ENCODE peak calls at places on chromosomes 13 and 19, in eight cellular contexts. U is upper lobe of left lung, M is transverse colon, V is stomach, F is ovary, B is adrenal gland, C is uterus, R is A549. X is an unnamed sample. For H3K4me1, the result is how much of the 10 kb centered on the place peaks cover.

GRCh38 chr19:6226012-6226411 is 53.8 kb downstream of the MLLT1 start:
- DNase-seq in U (no peak), M (no peak), V (no peak), F (no peak), B (no peak), C (no peak), R (no peak), X (no peak)

GRCh38 chr19:9075064-9075964 is 11.5 kb upstream of the OR1M1 start:
- DNase-seq in U (peak), M (peak), V (peak), F (peak), B (peak), C (peak), R (peak), X (peak)

GRCh38 chr13:35711909-35712308 is 235.4 kb upstream of the MAB21L1 start:
- DNase-seq in U (no peak), M (no peak), V (no peak), F (no peak), B (no peak), C (no peak), R (no peak), X (no peak)

GRCh38 chr13:97648171-97648880 is 214.4 kb downstream of the RAP2A start:
- DNase-seq in U (no peak), M (no peak), V (no peak), F (no peak), B (no peak), C (no peak), R (no peak), X (no peak)

GRCh38 chr13:33139186-33139585 is 123.0 kb downstream of the KL start:
- DNase-seq in U (no peak), M (peak), V (no peak), F (no peak), B (peak), C (no peak), R (no peak), X (peak)

GRCh38 chr13:35356572-35356971 is 119.9 kb downstream of the MAB21L1 start:
- DNase-seq in U (no peak), M (no peak), V (no peak), F (no peak), B (peak), C (no peak), R (no peak), X (no peak)

GRCh38 chr19:17255150-17255621 is 9.4 kb downstream of the USHBP1 start:
- DNase-seq in U (peak), M (no peak), V (no peak), F (no peak), B (no peak), C (no peak), R (no peak), X (no peak)

GRCh38 chr13:94079876-94080275 is 399.6 kb downstream of the DCT start:
- DNase-seq in U (no peak), M (no peak), V (no peak), F (no peak), B (no peak), C (no peak), R (no peak), X (no peak)

GRCh38 chr19:35388277-35389054 is 17.6 kb downstream of the GPR42 start:
- DNase-seq in U (no peak), M (no peak), V (no peak), F (no peak), B (no peak), C (no peak), R (no peak), X (no peak)

GRCh38 chr19:5127710-5128109 is 158.8 kb downstream of the KDM4B start:
- DNase-seq in U (peak), M (no peak), V (no peak), F (no peak), B (no peak), C (no peak), R (no peak), X (no peak)

GRCh38 chr19:5126498-5127223 is 157.7 kb downstream of the KDM4B start:
- DNase-seq in U (peak), M (no peak), V (no peak), F (no peak), B (peak), C (no peak), R (no peak), X (no peak)

GRCh38 chr19:5129691-5130090 is 160.8 kb downstream of the KDM4B start:
- DNase-seq in U (peak), M (no peak), V (no peak), F (no peak), B (no peak), C (no peak), R (no peak), X (no peak)

GRCh38 chr19:5128932-5129389 is 160.0 kb downstream of the KDM4B start:
- DNase-seq in U (peak), M (no peak), V (peak), F (peak), B (peak), C (peak), R (no peak), X (peak)

GRCh38 chr19:5128251-5128931 is 159.5 kb downstream of the KDM4B start:
- DNase-seq in U (peak), M (no peak), V (peak), F (peak), B (peak), C (peak), R (no peak), X (peak)
- TF ChIP-seq POLR2A in U (no peak), M (no peak), V (no peak), F (no peak), B (no peak), C (no peak), R (no peak), X (no peak)

GRCh38 chr19:2046046-2046907 is 4.8 kb downstream of the MKNK2 start:
- DNase-seq in U (peak), M (no peak), V (no peak), F (no peak), B (no peak), C (no peak), R (no peak), X (no peak)
- H3K4me1 ChIP-seq in U (half or more), M (half or more), V (half or more), F (under half), B (half or more), C (under half), R (half or more), X (half or more)

GRCh38 chr19:39196860-39197562 is at the start of gene NCCRP1:
- DNase-seq in U (peak), M (no peak), V (no peak), F (no peak), B (no peak), C (no peak), R (no peak), X (no peak)
- TF ChIP-seq POLR2A in U (no peak), M (no peak), V (no peak), F (no peak), B (no peak), C (no peak), R (no peak), X (no peak)

DNA sequence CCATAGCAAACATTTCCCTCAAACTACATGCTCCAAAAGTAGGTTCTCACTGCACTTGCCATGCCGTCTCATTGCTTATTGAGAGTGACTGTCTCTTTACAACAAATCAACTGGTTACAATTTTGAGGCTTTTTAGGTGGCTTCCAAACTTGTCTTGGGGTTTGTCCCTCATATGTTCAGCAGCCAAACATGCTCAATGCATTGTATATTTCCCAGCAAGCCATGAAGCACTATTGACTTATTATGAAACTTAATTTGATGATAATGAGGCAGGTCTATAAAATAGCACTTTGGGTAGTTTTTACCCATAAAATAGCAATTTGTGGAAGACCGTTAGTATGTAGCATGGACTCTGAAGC is 78.2 kb downstream of the LRCH1 start:
- DNase-seq in U (no peak), M (no peak), V (no peak), F (no peak), B (no peak), C (no peak), R (no peak), X (no peak)
- H3K4me1 ChIP-seq in U (under half), M (under half), V (under half), F (under half), B (under half), C (under half), R (under half), X (under half)

GRCh38 chr13:40368123-40368891 is 298.1 kb downstream of the FOXO1 start:
- DNase-seq in U (no peak), M (no peak), V (no peak), F (no peak), B (no peak), C (no peak), R (no peak), X (no peak)
- TF ChIP-seq POLR2A in U (no peak), M (no peak), V (no peak), F (no peak), B (no peak), C (no peak), R (no peak), X (no peak)

GRCh38 chr13:111183087-111183645 is 68.1 kb downstream of the ARHGEF7 start:
- DNase-seq in U (no peak), M (no peak), V (no peak), F (no peak), B (no peak), C (no peak), R (no peak), X (no peak)

GRCh38 chr13:111187879-111188643 is 73.0 kb downstream of the ARHGEF7 start:
- DNase-seq in U (no peak), M (no peak), V (no peak), F (no peak), B (no peak), C (no peak), R (no peak), X (no peak)

GRCh38 chr13:111183959-111184684 is 69.0 kb downstream of the ARHGEF7 start:
- DNase-seq in U (no peak), M (no peak), V (no peak), F (peak), B (peak), C (no peak), R (no peak), X (no peak)

GRCh38 chr13:111184685-111185401 is 69.7 kb downstream of the ARHGEF7 start:
- DNase-seq in U (no peak), M (peak), V (no peak), F (no peak), B (no peak), C (no peak), R (no peak), X (no peak)

DNA sequence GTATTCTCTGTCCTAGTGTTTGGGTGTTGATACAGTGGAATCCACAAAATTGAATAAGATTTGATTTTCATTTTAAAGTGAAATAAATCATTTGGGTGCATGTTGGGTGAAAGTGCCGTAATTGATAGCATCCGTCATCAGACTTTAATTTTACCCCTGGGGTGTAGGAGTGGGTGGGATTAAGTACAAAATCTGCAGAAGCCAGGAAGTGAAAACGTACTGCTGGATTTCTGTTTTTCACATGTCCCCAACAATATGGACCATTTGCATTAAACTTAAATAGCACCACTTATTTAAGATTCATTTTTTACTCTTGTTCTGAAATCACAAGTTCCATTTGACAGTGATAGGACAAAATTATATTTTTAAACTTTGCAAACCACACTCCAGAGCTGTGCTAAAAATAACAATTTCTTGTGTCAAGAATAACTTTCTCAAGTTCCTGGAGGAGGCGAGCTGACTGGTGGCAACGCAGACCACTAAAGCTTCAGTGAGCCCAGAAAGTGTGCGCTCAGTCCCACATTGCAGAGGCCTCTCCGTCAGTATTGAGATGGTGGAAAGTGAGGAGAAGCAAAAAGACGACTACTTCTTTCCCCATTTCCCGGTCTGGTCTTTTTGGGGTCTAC is 71.3 kb downstream of the ARHGEF7 start:
- DNase-seq in U (no peak), M (no peak), V (no peak), F (no peak), B (no peak), C (no peak), R (no peak), X (no peak)
- H3K4me1 ChIP-seq in U (under half), M (under half), V (under half), F (under half), B (under half), C (under half), R (under half), X (under half)

GRCh38 chr13:109586509-109587346 is 199.7 kb downstream of the IRS2 start:
- DNase-seq in U (no peak), M (peak), V (peak), F (no peak), B (no peak), C (no peak), R (peak), X (no peak)
- TF ChIP-seq POLR2A in U (no peak), M (peak), V (no peak), F (no peak), B (no peak), C (no peak), R (no peak), X (no peak)

GRCh38 chr13:30339721-30340366 is 32.5 kb upstream of the KATNAL1 start:
- DNase-seq in U (no peak), M (no peak), V (no peak), F (peak), B (no peak), C (peak), R (no peak), X (no peak)
- H3K4me1 ChIP-seq in U (under half), M (under half), V (under half), F (under half), B (under half), C (under half), R (under half), X (under half)

X was measured in testis.